ENCODE peak calls at places on chromosomes 13 and 19, in four cellular contexts. R is HepG2, X is GM12878, E is K562. H is an unnamed sample.

GRCh38 chr19:16449330-16449961 is 22.3 kb downstream of the EPS15L1 start:
- DNase-seq in R (no peak), X (peak; percentile 95), E (no peak), H (no peak)

GRCh38 chr13:100573121-100573520 is 15.5 kb downstream of the GGACT start:
- DNase-seq in R (peak; percentile 77), X (peak; percentile 17), E (peak; percentile 58), H (peak; percentile 58)

GRCh38 chr13:26220575-26220974 is 1.5 kb downstream of the RNF6 start:
- DNase-seq in R (no peak), X (no peak), E (no peak), H (no peak)

GRCh38 chr19:38172001-38172400 is 52.0 kb downstream of the DPF1 start:
- DNase-seq in R (no peak), X (no peak), E (no peak), H (no peak)

GRCh38 chr19:10553943-10554381 is 10.3 kb downstream of the ATG4D start:
- DNase-seq in R (no peak), X (peak; percentile 55), E (no peak), H (no peak)

GRCh38 chr19:3368848-3369336 is 2.5 kb downstream of the NFIC start:
- DNase-seq in R (no peak), X (no peak), E (no peak), H (no peak)

GRCh38 chr13:93714171-93714570 is 487.6 kb downstream of the GPC6 start:
- DNase-seq in R (no peak), X (no peak), E (no peak), H (no peak)

GRCh38 chr19:14556662-14557188 is 15.1 kb downstream of the NDUFB7 start:
- DNase-seq in R (peak; percentile 61), X (no peak), E (peak; percentile 81), H (peak; percentile 94)

GRCh38 chr13:49791753-49792549 is 531 bp downstream of the KPNA3 start:
- DNase-seq in R (no peak), X (no peak), E (peak; percentile 42), H (no peak)

GRCh38 chr13:49789961-49790360 is 2.5 kb downstream of the KPNA3 start:
- DNase-seq in R (no peak), X (no peak), E (no peak), H (no peak)

GRCh38 chr13:49792550-49793324 is at the start of gene KPNA3:
- DNase-seq in R (peak; percentile 89), X (peak; percentile 85), E (peak; percentile 89), H (peak; percentile 97)

GRCh38 chr13:49786609-49787008 is 5.9 kb downstream of the KPNA3 start:
- DNase-seq in R (no peak), X (no peak), E (no peak), H (no peak)

GRCh38 chr13:49791214-49791752 is 1.2 kb downstream of the KPNA3 start:
- DNase-seq in R (peak; percentile 84), X (peak; percentile 40), E (no peak), H (peak; percentile 26)
- TF ChIP-seq CHD2 in R (no peak), X (no peak), E (no peak), H (no peak)

DNA sequence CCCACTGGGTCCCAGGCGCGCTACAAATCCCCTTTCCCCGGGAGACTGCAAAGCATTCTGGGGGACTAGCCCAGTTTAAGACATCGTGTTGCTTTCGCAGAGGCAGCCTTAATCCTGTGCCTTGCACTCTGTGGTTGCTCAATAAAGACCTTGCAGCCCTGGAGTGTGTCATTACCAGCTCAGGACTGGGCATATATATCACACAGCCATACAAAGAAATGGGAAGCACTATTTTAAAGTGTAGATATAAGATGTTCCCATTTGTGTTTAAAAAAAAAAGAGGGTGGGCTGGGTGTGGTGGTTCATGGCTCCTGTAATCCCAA is 11.1 kb downstream of the NAPA start:
- DNase-seq in R (no peak), X (no peak), E (no peak), H (no peak)
- TF ChIP-seq FOXM1 in R (no peak), X (no peak), E (no peak), H (no peak)

GRCh38 chr13:85333511-85333910 is 465.7 kb downstream of the SLITRK6 start:
- DNase-seq in R (no peak), X (no peak), E (no peak), H (no peak)
- TF ChIP-seq RAD21 in R (no peak), X (no peak), E (no peak), H (no peak)

GRCh38 chr13:60448907-60449510 is 52.0 kb downstream of the TDRD3 start:
- DNase-seq in R (peak; percentile 31), X (no peak), E (peak; percentile 29), H (peak; percentile 24)

GRCh38 chr13:60453490-60453889 is 56.5 kb downstream of the TDRD3 start:
- DNase-seq in R (no peak), X (no peak), E (no peak), H (no peak)

GRCh38 chr13:60454425-60454824 is 57.4 kb downstream of the TDRD3 start:
- DNase-seq in R (no peak), X (no peak), E (no peak), H (no peak)
- TF ChIP-seq CHD2 in R (no peak), X (no peak), E (no peak), H (no peak)

DNA sequence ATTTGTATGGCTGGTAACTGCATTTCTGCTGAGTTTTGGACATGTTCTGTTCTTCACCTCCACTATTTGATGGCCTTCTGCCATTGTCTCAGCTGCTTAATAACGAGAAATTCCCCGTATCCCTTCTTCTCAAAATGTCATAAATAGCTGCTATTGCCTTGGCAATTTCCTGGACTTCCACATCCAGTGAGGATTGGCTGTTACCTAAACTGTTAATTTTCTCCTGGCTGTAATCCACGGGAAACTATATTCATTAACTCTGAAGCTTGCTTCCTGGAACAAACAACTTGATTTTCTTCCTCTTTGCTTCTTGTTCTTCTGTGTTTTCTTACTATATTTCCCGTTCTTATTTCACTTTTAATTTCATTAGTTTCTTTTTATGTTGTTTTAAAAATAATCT is 69.5 kb upstream of the TDRD3 start:
- DNase-seq in R (no peak), X (no peak), E (no peak), H (no peak)
- TF ChIP-seq FOXM1 in R (no peak), X (no peak), E (no peak), H (no peak)

DNA sequence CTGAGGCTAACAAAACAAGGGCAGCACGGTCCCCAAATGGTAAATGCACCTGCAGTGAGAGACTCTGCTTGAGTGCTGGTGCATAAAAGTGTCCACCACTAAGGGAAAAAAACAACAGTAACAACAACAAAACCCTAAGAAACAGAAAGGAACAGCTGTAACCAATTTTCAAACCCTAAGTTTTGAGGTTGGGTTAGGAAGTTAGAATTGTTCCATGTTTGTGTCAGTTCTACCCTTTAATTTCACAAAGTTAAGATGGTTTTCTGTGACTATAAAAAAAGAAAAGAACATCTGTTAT is 234.8 kb downstream of the PCDH9 start:
- DNase-seq in R (no peak), X (no peak), E (no peak), H (no peak)
- TF ChIP-seq RAD21 in R (no peak), X (no peak), E (no peak), H (no peak)

GRCh38 chr13:67652887-67653286 is 422.8 kb upstream of the PCDH9 start:
- DNase-seq in R (no peak), X (no peak), E (no peak), H (no peak)
- TF ChIP-seq CHD2 in R (no peak), X (no peak), E (no peak), H (no peak)

DNA sequence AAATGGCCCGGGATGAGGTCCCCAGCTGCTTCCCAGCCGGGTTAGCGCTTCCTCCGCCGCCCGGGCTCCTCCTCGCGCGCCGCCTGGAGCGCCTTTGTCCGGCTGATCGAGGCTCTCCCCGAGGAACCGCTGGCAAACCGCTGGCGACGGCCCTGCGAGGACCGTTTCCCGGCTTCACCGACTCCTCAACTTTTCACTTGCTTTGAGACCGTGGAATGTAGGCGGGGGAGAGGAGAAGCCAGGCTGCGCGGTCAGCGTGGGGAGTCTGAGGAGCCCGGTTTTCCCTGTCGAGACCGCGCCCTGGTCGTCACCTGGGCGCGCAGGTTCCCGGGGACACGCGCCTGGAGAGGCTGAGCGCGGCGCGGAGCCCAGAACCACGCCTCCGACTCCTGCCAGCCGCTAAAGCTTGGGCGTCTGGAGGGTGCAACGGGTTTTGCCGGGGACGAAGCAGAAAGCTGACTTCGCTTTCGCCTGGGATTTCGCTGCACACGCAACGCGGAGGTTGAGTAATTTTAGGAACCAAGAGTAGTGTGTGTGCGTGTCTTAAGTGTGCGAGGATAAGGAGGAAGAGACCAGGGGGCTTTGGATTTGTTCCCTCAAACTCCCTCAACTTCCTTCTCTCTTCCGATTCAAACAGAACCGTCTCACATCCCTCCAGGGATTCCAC is 7.3 kb upstream of the DGKH start:
- DNase-seq in R (no peak), X (peak; percentile 11), E (peak; percentile 22), H (peak; percentile 76)
- TF ChIP-seq FOXM1 in R (no peak), X (no peak), E (peak; percentile 44), H (no peak)

GRCh38 chr19:32870154-32870573 is 597 bp upstream of the SLC7A9 start:
- DNase-seq in R (peak; percentile 16), X (no peak), E (no peak), H (no peak)

GRCh38 chr19:32869369-32870153 is at the start of gene SLC7A9:
- DNase-seq in R (peak; percentile 31), X (no peak), E (no peak), H (no peak)

GRCh38 chr19:32866061-32866460 is 3.5 kb downstream of the SLC7A9 start:
- DNase-seq in R (no peak), X (no peak), E (no peak), H (no peak)

GRCh38 chr19:32866564-32867265 is 2.9 kb downstream of the SLC7A9 start:
- DNase-seq in R (no peak), X (no peak), E (no peak), H (no peak)

DNA sequence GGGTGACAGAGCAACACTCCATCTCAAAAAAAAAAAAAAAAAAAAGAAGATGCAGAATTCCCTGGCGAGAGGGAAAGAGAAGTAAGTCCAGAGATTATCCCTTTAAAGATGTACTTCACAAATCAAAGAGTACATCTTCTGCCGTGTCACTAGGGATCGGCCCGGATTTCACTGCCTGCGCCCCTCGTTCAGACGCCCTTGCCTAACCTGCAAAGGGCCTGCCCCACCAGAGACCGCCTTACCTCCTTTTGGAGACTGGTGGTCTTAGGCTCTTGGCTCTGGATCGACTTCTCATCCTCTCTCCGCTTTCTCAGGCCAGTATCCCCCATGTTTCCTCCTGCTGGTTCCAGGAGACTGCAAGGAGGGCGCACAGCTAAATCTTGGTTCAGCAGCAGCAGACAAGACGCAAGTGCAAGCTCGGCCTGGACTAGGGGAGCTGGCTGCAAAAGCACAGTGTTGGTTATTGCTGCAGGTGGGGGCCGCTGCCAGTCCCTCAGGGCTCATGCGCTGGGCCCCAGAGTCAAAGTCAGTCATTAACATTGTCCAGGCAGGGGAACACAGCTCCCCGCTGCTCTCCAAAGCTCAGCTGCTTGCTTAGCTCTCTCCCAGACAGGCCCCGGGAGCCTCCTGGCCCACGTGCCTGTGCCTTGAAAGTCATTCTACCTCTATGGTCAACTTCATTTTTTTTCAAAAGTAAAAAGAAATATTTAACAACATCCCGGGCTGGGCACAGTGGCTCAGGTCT is 1.2 kb downstream of the SLC7A9 start:
- DNase-seq in R (no peak), X (no peak), E (no peak), H (no peak)
- TF ChIP-seq RAD21 in R (no peak), X (no peak), E (no peak), H (no peak)

GRCh38 chr13:42047561-42048322 is 706 bp upstream of the DGKH start:
- DNase-seq in R (no peak), X (peak; percentile 8), E (peak; percentile 47), H (peak; percentile 71)
- TF ChIP-seq CHD2 in R (no peak), X (peak; percentile 36), E (no peak), H (no peak)

H was measured in SK-N-SH.